ENCODE peak calls at places on chromosomes 6 and 20, in four cellular contexts. V, M, G and I are unnamed samples.

GRCh38 chr6:144285548-144285797 is 338 bp downstream of the UTRN start:
- DNase-seq in V (no peak), M (no peak), G (no peak), I (no peak)

GRCh38 chr20:42996141-42996540 is 193.6 kb downstream of the PTPRT start:
- DNase-seq in V (no peak), M (no peak), G (no peak), I (no peak)

GRCh38 chr20:1671891-1672669 is 14.5 kb upstream of the SIRPG start:
- DNase-seq in V (no peak), M (no peak), G (no peak), I (no peak)

GRCh38 chr6:114342086-114342825 is 567 bp downstream of the HS3ST5 start:
- DNase-seq in V (no peak), M (no peak), G (no peak), I (peak)

GRCh38 chr6:60643870-60644269 is 1642.2 kb downstream of the KHDRBS2 start:
- DNase-seq in V (no peak), M (no peak), G (no peak), I (no peak)

GRCh38 chr6:13762648-13763441 is 51.2 kb upstream of the RANBP9 start:
- DNase-seq in V (no peak), M (peak), G (no peak), I (no peak)

GRCh38 chr6:5665173-5665572 is 341.6 kb downstream of the NRN1 start:
- DNase-seq in V (no peak), M (no peak), G (no peak), I (no peak)

GRCh38 chr6:14270925-14271791 is 153.6 kb downstream of the CD83 start:
- DNase-seq in V (peak), M (no peak), G (no peak), I (no peak)

GRCh38 chr6:43246301-43247114 is 3.2 kb downstream of the TTBK1 start:
- DNase-seq in V (peak), M (no peak), G (peak), I (peak)

GRCh38 chr6:105603779-105604592 is 201.1 kb upstream of the PREP start:
- DNase-seq in V (no peak), M (no peak), G (no peak), I (no peak)

GRCh38 chr6:108584323-108584722 is 23.6 kb downstream of the FOXO3 start:
- DNase-seq in V (no peak), M (no peak), G (no peak), I (no peak)

GRCh38 chr6:2938632-2939083 is 32.7 kb downstream of the SERPINB6 start:
- DNase-seq in V (no peak), M (no peak), G (peak), I (no peak)

GRCh38 chr6:54010340-54011276 is 100.6 kb upstream of the MLIP start:
- DNase-seq in V (no peak), M (no peak), G (peak), I (no peak)

DNA sequence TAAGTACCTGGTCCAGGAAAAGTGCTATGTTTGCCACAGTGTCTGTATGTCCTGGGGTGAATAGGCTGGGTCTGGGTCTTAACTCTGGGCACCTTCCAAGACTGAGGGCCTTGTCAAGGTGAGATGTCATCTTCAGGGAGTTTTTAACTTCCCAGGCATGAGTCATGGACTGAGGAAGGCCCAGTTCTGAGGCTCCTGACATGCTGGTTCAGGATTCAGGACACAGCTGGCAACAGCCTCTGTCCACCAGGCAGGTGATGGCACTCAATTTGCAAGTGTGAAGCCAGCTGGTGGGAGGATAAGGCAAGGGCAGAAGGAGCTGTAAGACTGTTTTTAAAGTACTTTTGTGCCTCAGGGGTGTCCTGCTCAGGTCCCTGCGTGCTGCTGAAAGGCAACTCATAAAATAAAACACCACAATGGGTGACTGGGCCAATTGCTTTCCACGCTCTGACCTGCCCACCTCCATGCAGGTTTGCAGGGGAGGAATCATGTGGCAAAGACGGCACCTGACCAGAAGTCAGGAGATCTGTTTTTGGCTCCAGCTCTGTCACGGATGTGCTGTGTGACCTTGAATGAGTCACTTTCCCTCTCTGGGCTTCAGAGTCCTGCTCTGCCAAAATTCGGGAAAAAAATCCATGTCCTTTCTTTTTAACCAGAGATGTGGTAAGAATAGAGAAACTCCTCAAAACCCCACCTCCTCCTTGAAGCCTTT is 4.9 kb upstream of the PACSIN1 start:
- DNase-seq in V (no peak), M (no peak), G (no peak), I (no peak)
- TF ChIP-seq SP1 in V (no peak), M (no peak), G (no peak), I (no peak)

DNA sequence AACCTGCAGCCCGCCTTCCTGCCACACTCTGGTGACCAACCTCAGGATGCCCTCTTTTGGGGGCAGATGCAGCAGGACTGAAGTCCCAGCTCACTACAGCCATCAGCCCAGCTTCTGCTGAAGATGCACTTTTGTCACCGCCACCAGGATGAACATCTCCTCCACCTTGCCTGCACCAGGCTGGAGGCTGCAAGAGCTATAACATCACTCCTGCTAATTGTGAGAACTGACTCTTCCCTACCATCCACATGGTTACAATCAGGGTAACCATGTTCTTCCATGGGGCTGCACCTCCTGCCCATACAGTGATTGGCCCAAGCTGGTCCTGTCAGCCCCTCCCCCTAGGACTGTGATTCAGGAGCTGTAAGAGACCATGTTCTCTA is 2.0 kb upstream of the ACTL10 start:
- DNase-seq in V (no peak), M (no peak), G (no peak), I (no peak)
- TF ChIP-seq TCF7 in V (no peak), M (no peak), G (no peak), I (no peak)

GRCh38 chr20:3994125-3994524 is 21.2 kb downstream of the RNF24 start:
- DNase-seq in V (no peak), M (no peak), G (no peak), I (no peak)
- TF ChIP-seq SP1 in V (no peak), M (no peak), G (no peak), I (no peak)

DNA sequence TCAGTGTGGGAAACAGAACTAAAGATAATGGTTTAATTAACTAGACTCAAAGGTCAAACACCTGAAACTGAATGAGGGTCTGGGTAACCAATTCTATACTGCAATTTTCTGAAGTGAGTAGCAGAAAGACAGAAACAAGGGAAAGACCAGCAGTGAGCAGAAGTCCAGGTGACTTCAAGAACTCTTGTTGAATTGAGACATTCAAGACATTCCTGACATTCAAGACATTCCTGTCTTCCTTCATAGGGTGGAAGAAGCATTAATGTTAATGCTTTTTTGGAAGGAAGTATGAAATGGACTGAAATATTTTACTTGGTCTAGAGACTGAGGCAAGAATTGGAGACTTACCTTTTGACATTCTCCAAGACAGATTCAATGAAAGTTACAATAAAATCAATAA is 529.9 kb upstream of the MMS22L start:
- DNase-seq in V (no peak), M (no peak), G (no peak), I (no peak)
- TF ChIP-seq TCF7 in V (no peak), M (no peak), G (no peak), I (no peak)

GRCh38 chr6:142321451-142321850 is 19.6 kb downstream of the ADGRG6 start:
- DNase-seq in V (no peak), M (no peak), G (no peak), I (no peak)

GRCh38 chr6:142324111-142324510 is 22.3 kb downstream of the ADGRG6 start:
- DNase-seq in V (no peak), M (no peak), G (no peak), I (no peak)

GRCh38 chr6:142322066-142322465 is 20.3 kb downstream of the ADGRG6 start:
- DNase-seq in V (no peak), M (no peak), G (no peak), I (no peak)

GRCh38 chr6:142323377-142323776 is 21.6 kb downstream of the ADGRG6 start:
- DNase-seq in V (no peak), M (no peak), G (peak), I (no peak)

DNA sequence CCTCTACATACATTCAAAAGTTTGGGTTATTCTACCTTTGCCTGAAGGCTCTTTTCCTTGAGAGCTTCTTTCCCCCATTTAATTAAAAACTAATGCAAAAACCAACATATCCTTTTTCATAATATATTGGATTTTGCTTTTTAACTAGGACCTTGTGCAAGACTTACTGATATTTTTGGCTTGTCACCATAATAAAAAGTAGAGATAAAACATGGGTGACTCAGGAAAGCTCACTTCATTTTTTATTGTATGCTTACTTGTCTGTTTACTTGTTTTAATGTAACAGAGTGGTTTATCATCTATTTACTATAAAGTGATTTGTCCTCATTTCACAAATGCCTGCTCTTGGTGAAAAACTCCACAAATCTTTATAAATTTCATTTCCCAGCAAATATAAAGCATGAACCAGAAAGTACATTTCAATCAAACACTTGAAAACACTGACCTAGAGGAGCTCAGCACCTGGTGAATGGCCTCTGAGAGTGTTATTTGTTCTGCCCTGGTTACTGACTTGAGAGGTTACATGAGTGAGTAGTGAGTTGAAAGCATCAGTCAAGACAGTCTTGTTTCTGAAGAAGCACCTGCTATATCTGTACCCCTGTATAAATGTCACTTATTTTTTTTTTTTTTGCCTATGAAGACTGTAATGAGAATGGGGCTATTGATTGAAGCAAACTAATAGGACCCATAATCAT is 20.8 kb downstream of the ADGRG6 start:
- DNase-seq in V (no peak), M (no peak), G (no peak), I (no peak)
- TF ChIP-seq SP1 in V (no peak), M (no peak), G (no peak), I (no peak)